ENCODE peak calls at places on chromosome 5, in ten cellular contexts. B is fibroblast of lung; K is astrocyte; I is astrocyte of the spinal cord; U is GM23338; L is GM12878; V is mucosa of descending colon; X is endodermal cell; D is Jurkat, Clone E6-1; P is coronary artery. G is an unnamed sample.

GRCh38 chr5:173869316-173869715 is 18.8 kb upstream of the CPEB4 start:
- DNase-seq in B (no peak), K (no peak), I (no peak), U (no peak), L (no peak), V (no peak), X (no peak), D (no peak), P (no peak), G (no peak)

GRCh38 chr5:75363111-75363510 is 26.1 kb downstream of the HMGCR start:
- DNase-seq in B (no peak), K (no peak), I (no peak), U (peak), L (no peak), V (no peak), X (peak), D (no peak), P (no peak), G (peak)

GRCh38 chr5:171927345-171927941 is 79.0 kb downstream of the FBXW11 start:
- DNase-seq in B (no peak), K (no peak), I (peak), U (no peak), L (no peak), V (no peak), X (no peak), D (no peak), P (no peak), G (no peak)

GRCh38 chr5:138753794-138754698 is 821 bp downstream of the CTNNA1 start:
- DNase-seq in B (peak), K (peak), I (peak), U (peak), L (no peak), V (peak), X (peak), D (no peak), P (peak), G (peak)

GRCh38 chr5:157592594-157592993 is 17.0 kb upstream of the ADAM19 start:
- DNase-seq in B (no peak), K (no peak), I (no peak), U (no peak), L (no peak), V (no peak), X (no peak), D (no peak), P (no peak), G (no peak)

GRCh38 chr5:15365040-15365439 is 134.9 kb upstream of the FBXL7 start:
- DNase-seq in B (no peak), K (no peak), I (peak), U (no peak), L (no peak), V (no peak), X (no peak), D (no peak), P (no peak), G (no peak)

GRCh38 chr5:15499528-15500325 is at the start of gene FBXL7:
- DNase-seq in B (peak), K (peak), I (peak), U (peak), L (no peak), V (peak), X (peak), D (no peak), P (peak), G (peak)

GRCh38 chr5:37723147-37723961 is 116.5 kb downstream of the GDNF start:
- DNase-seq in B (peak), K (peak), I (peak), U (peak), L (no peak), V (no peak), X (peak), D (peak), P (no peak), G (no peak)

GRCh38 chr5:66621146-66621545 is 25.0 kb downstream of the MAST4 start:
- DNase-seq in B (peak), K (peak), I (peak), U (peak), L (no peak), V (no peak), X (no peak), D (no peak), P (no peak), G (no peak)

GRCh38 chr5:1877434-1878049 is 5.2 kb downstream of the IRX4 start:
- DNase-seq in B (no peak), K (no peak), I (no peak), U (peak), L (no peak), V (no peak), X (peak), D (no peak), P (no peak), G (no peak)

GRCh38 chr5:147176422-147176821 is 58.4 kb upstream of the STK32A start:
- DNase-seq in B (no peak), K (no peak), I (no peak), U (no peak), L (no peak), V (no peak), X (no peak), D (no peak), P (no peak), G (no peak)

GRCh38 chr5:150449491-150450339 is at the start of gene RPS14:
- DNase-seq in B (peak), K (peak), I (peak), U (peak), L (peak), V (peak), X (peak), D (peak), P (peak), G (peak)

GRCh38 chr5:74149395-74149794 is 491.1 kb downstream of the ENC1 start:
- DNase-seq in B (peak), K (peak), I (peak), U (no peak), L (no peak), V (no peak), X (no peak), D (no peak), P (no peak), G (peak)

GRCh38 chr5:154868702-154869101 is 10.3 kb downstream of the CNOT8 start:
- DNase-seq in B (no peak), K (no peak), I (peak), U (peak), L (no peak), V (no peak), X (peak), D (peak), P (no peak), G (no peak)

GRCh38 chr5:145471026-145471425 is 364.1 kb downstream of the PRELID2 start:
- DNase-seq in B (no peak), K (no peak), I (no peak), U (no peak), L (no peak), V (no peak), X (no peak), D (no peak), P (no peak), G (no peak)

DNA sequence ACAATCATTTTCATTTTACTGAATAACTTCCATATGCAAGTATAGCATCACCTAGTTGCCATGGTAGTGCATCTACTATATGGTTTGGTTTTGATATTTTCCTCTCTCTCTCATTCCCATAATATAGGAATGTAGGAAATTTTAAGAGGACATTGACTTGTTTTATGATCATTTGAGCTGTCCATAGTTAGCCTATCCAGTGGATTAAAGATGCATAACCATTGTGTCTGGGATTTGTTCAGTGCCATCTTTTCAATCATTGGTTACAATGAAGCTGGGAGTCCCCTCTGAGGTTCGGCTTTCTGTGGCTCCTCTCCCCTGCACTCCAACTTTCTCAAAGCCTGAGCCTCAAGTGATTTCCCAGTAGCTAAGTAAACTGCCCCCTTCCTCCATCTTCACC is 458.5 kb downstream of the RAB3C start:
- DNase-seq in B (no peak), K (no peak), I (no peak), U (no peak), L (no peak), V (no peak), X (no peak), D (no peak), P (no peak), G (no peak)
- H3K4me3 ChIP-seq in B (no peak), K (no peak), I (no peak), U (no peak), L (no peak), V (no peak), X (no peak), D (no peak), P (no peak), G (no peak)

DNA sequence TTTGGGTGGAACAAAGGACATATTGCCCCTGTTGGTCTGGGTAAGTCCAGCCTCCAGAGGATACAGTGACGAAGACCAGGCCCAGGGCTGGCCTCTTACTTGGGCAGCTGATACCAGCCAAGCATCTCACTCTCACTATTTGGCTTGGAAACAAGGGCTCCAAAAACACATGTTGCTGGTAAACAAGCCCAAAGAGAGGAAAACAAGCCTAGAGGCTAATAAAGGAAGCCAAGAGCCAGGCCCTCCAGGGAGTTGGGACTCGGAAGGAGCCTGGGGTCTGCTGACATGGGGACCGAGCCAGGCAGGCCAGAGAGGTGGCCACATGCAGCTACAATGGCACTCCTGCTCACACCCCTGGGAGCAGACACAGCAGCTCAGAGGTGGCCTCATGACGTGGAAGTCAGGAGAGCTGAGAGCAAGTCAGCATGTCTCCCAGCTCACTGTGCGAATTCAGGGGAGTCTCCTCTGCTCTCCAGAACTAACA is 5.7 kb downstream of the SPARC start:
- DNase-seq in B (peak), K (peak), I (no peak), U (no peak), L (no peak), V (no peak), X (no peak), D (no peak), P (no peak), G (no peak)
- H3K4me3 ChIP-seq in B (peak), K (peak), I (no peak), U (no peak), L (no peak), V (no peak), X (no peak), D (no peak), P (peak), G (peak)

DNA sequence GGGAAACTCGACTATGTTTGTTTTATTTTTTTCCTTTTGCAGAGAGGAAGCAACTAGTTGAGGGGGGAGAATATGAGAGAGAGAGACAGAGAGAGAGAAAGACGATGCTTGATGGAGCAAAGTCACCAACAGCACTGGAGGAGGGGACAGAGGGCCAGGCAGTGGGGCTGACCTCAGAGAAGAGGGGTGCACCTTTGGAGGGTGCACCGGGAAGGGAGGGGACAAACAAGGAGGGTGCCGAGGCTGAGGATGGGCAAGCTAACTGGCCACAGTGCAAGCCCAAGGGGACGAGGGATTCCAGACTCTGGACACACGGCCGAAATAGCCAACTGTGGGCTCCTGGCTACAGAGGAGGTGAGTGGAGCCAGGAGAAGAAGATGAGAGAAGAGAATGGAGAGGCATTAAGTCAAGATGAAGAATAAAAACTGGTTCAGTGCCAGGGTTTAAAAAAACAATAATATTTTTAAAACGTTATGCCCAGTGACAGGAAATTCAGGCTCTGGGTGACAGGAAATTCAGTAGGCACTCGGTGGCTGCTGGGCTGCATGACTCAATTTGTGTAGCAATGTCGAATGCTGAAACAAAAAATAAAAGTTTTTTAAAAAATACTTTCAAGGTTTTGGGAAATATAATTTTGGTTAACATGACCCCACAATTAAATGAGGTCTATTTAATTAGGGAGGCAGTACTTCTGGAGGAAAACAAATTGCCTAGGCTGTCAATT is 13.3 kb upstream of the GLRX start:
- DNase-seq in B (no peak), K (no peak), I (no peak), U (no peak), L (no peak), V (no peak), X (no peak), D (no peak), P (no peak), G (no peak)
- H3K4me3 ChIP-seq in B (no peak), K (no peak), I (no peak), U (no peak), L (peak), V (no peak), X (no peak), D (no peak), P (peak), G (no peak)

DNA sequence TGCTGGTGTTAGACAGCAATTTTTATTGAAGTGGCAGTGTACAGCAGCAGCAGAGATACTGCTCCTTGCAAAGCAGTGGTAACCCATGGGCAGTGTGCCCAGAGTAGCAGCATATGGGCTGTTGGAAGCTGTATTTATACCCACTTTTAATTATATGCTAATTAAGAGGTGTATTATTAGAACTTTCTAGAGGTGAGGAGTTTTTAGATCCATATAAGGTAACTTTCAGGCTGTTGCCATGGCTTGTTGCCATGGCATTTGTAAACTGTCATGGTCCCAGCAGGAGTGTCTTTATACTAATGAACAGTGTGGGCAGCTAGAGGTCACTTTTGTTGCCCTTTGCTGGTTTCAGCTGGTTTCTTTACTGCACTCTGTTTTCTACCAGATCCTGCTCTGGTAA is 3.7 kb upstream of the PJA2 start:
- DNase-seq in B (peak), K (peak), I (peak), U (peak), L (no peak), V (no peak), X (peak), D (no peak), P (no peak), G (no peak)
- H3K4me3 ChIP-seq in B (no peak), K (no peak), I (no peak), U (no peak), L (no peak), V (no peak), X (no peak), D (no peak), P (no peak), G (no peak)

GRCh38 chr5:16937023-16937379 is 913 bp upstream of the MYO10 start:
- DNase-seq in B (no peak), K (no peak), I (no peak), U (peak), L (no peak), V (peak), X (no peak), D (no peak), P (no peak), G (no peak)
- H3K4me3 ChIP-seq in B (peak), K (peak), I (peak), U (peak), L (no peak), V (no peak), X (peak), D (no peak), P (peak), G (peak)

GRCh38 chr5:176692835-176693476 is 45.7 kb downstream of the TSPAN17 start:
- DNase-seq in B (no peak), K (no peak), I (no peak), U (no peak), L (no peak), V (peak), X (no peak), D (no peak), P (no peak), G (no peak)
- H3K4me3 ChIP-seq in B (no peak), K (no peak), I (no peak), U (peak), L (no peak), V (no peak), X (no peak), D (no peak), P (no peak), G (no peak)

DNA sequence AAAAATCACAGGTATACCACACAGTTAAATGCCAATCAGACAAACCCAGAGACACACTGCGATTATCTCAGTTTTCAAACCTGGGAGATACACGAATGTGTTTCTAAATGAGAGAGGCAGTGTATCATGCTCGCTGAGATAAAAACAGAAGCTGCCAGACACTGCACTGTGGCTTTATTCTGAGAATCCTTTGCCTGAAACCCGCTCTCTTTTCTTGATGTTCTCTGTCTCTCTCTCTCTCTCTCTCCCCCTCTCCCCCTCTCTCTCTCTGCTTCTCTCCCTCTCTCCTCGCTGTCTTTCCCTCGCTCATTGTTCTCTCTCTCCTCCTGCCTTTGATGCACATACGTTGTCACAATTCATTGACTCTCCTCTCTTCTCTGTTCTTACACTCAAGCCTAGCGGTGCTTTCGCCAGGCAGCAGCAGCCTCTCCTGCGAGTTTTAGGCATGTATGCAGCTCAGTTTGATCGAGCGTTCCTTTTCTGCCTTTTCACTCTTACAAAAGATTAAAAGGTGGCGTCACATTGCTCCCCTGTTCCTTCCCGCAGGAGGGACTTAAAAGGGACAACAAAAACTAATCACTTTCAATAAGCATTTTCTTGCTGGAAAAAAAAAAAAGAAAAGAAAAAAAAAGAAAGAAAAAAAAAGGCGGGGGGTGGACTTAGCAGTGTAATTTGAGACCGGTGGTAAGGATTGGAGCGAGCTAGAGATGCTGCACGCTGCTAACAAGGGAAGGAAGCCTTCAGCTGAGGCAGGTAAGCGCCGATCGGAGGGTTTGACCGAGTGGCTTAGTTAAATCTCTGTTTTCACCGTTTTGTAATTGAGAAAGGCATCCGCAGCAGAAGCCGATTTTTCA is 717.9 kb upstream of the WWC1 start:
- DNase-seq in B (peak), K (peak), I (peak), U (peak), L (no peak), V (no peak), X (peak), D (no peak), P (no peak), G (peak)
- H3K4me3 ChIP-seq in B (peak), K (peak), I (peak), U (peak), L (no peak), V (no peak), X (peak), D (no peak), P (peak), G (peak)

G was measured in skeletal muscle cell.